ENCODE peak calls at places on chromosome 13, in four cellular contexts. One of them, this sample, is unnamed. For H3K79me2, the result is how much of the 10 kb centered on the place peaks cover.

GRCh38 chr13:35760678-35761308 is 284.3 kb upstream of the MAB21L1 start:
- DNase-seq in trophoblast cell: peak
- DNase-seq in H9: no peak
- DNase-seq in H1: no peak
- DNase-seq in this sample: peak

GRCh38 chr13:35838356-35838755 is 292.8 kb downstream of the DCLK1 start:
- DNase-seq in H1: no peak
- DNase-seq in H9: no peak
- DNase-seq in trophoblast cell: peak
- DNase-seq in this sample: no peak

GRCh38 chr13:94050039-94050438 is 429.4 kb downstream of the DCT start:
- DNase-seq in H9: no peak
- DNase-seq in trophoblast cell: no peak
- DNase-seq in H1: no peak
- DNase-seq in this sample: no peak

GRCh38 chr13:53131361-53131760 is 102.7 kb downstream of the OLFM4 start:
- DNase-seq in H1: no peak
- DNase-seq in trophoblast cell: no peak
- DNase-seq in H9: no peak
- DNase-seq in this sample: no peak

GRCh38 chr13:47865883-47866282 is 135.2 kb downstream of the SUCLA2 start:
- DNase-seq in H9: no peak
- DNase-seq in trophoblast cell: no peak
- DNase-seq in H1: no peak
- DNase-seq in this sample: no peak

GRCh38 chr13:32409561-32410440 is 18.1 kb downstream of the N4BP2L1 start:
- DNase-seq in H9: peak
- DNase-seq in trophoblast cell: no peak
- DNase-seq in H1: peak
- DNase-seq in this sample: peak

GRCh38 chr13:87084192-87084591 is 587.0 kb upstream of the SLITRK5 start:
- DNase-seq in trophoblast cell: no peak
- DNase-seq in H9: no peak
- DNase-seq in H1: no peak
- DNase-seq in this sample: peak

GRCh38 chr13:97346561-97347254 is 87.3 kb upstream of the RAP2A start:
- DNase-seq in H9: no peak
- DNase-seq in H1: no peak
- DNase-seq in trophoblast cell: no peak
- DNase-seq in this sample: no peak

GRCh38 chr13:94188173-94188869 is 291.2 kb downstream of the DCT start:
- DNase-seq in H9: peak
- DNase-seq in H1: no peak
- DNase-seq in trophoblast cell: no peak
- DNase-seq in this sample: no peak

GRCh38 chr13:49108204-49108603 is 111.9 kb upstream of the MLNR start:
- DNase-seq in H9: no peak
- DNase-seq in H1: no peak
- DNase-seq in trophoblast cell: no peak
- DNase-seq in this sample: no peak

GRCh38 chr13:29888306-29888705 is 37.9 kb upstream of the UBL3 start:
- DNase-seq in H1: no peak
- DNase-seq in H9: no peak
- DNase-seq in trophoblast cell: no peak
- DNase-seq in this sample: no peak

GRCh38 chr13:42807236-42807635 is 25.9 kb downstream of the FAM216B start:
- DNase-seq in H1: no peak
- DNase-seq in H9: no peak
- DNase-seq in trophoblast cell: no peak
- DNase-seq in this sample: no peak
- H3K18ac ChIP-seq in H1: no peak
- H3K18ac ChIP-seq in H9: no peak
- H3K18ac ChIP-seq in trophoblast cell: no peak
- H3K18ac ChIP-seq in this sample: no peak

GRCh38 chr13:40570930-40571329 is 95.5 kb downstream of the FOXO1 start:
- DNase-seq in H9: no peak
- DNase-seq in trophoblast cell: no peak
- DNase-seq in H1: no peak
- DNase-seq in this sample: no peak

GRCh38 chr13:40568672-40569350 is 97.6 kb downstream of the FOXO1 start:
- DNase-seq in H1: no peak
- DNase-seq in H9: no peak
- DNase-seq in trophoblast cell: no peak
- DNase-seq in this sample: no peak

GRCh38 chr13:40576369-40576768 is 90.1 kb downstream of the FOXO1 start:
- DNase-seq in H9: no peak
- DNase-seq in trophoblast cell: no peak
- DNase-seq in H1: no peak
- DNase-seq in this sample: no peak

GRCh38 chr13:40571338-40571737 is 95.1 kb downstream of the FOXO1 start:
- DNase-seq in H9: no peak
- DNase-seq in H1: no peak
- DNase-seq in trophoblast cell: no peak
- DNase-seq in this sample: no peak

GRCh38 chr13:40572961-40573360 is 93.5 kb downstream of the FOXO1 start:
- DNase-seq in H9: no peak
- DNase-seq in trophoblast cell: no peak
- DNase-seq in H1: no peak
- DNase-seq in this sample: no peak
- H3K79me2 ChIP-seq in H9: under half
- H3K79me2 ChIP-seq in trophoblast cell: under half
- H3K79me2 ChIP-seq in H1: half or more
- H3K79me2 ChIP-seq in this sample: half or more

GRCh38 chr13:73096173-73097117 is 37.6 kb downstream of the KLF5 start:
- DNase-seq in trophoblast cell: peak
- DNase-seq in H1: no peak
- DNase-seq in H9: no peak
- DNase-seq in this sample: peak
- H3K18ac ChIP-seq in trophoblast cell: no peak
- H3K18ac ChIP-seq in H1: no peak
- H3K18ac ChIP-seq in H9: no peak
- H3K18ac ChIP-seq in this sample: no peak

GRCh38 chr13:110326263-110326904 is 19.3 kb downstream of the COL4A2 start:
- DNase-seq in trophoblast cell: no peak
- DNase-seq in H9: no peak
- DNase-seq in H1: no peak
- DNase-seq in this sample: no peak
- H3K79me2 ChIP-seq in trophoblast cell: under half
- H3K79me2 ChIP-seq in H9: under half
- H3K79me2 ChIP-seq in H1: under half
- H3K79me2 ChIP-seq in this sample: under half

DNA sequence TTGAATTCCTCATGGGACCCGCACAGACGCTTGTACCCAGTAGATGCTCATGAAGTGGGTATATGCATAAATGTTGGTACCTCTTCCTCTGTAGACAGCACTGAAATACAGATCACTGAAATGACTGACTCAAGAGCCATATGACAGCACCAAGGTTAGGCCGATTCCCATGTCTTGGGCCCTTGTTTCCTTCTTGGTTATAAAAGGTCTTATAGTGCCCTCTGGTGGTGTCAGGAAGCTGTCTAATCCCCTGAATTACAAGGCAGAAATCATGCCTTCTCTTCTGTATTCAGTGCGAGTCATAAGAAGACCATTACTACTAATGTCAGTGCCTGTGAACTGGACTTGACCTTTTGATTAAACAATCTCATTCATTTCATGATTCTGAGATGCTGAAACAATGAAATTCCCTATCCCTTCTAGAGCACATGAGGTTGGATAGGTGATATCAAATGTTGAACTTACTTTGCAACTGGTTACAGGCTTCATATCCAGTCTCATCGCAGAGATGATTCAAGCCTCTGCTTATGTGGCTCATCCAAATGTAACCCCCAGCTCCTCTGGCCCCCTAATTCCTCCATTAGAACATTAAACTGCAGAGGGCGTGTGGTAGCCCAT is 59.7 kb downstream of the SPATA13 start:
- DNase-seq in H9: peak
- DNase-seq in trophoblast cell: peak
- DNase-seq in H1: no peak
- DNase-seq in this sample: peak
- H3K18ac ChIP-seq in H9: no peak
- H3K18ac ChIP-seq in trophoblast cell: no peak
- H3K18ac ChIP-seq in H1: no peak
- H3K18ac ChIP-seq in this sample: no peak

DNA sequence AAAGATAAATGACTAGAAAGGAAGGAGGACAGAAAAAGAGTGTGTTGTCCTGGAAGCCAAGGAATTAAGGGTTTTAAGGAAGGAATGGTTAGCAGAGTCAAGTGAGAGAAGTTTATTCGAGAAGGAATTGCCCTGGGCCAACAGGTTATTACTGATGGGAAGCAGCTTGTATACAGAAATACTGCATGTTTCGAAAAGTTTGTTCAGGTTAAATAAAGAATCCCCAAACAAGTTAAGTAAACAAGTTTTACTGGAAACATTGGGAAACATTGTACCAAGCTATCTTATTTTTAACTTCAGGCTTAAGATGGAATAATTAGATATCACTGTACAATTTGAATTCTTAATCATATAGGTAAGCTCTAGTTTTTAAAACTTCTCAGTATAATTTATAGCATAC is 28.2 kb upstream of the FBXL3 start:
- DNase-seq in H9: no peak
- DNase-seq in trophoblast cell: no peak
- DNase-seq in H1: no peak
- DNase-seq in this sample: no peak
- H3K79me2 ChIP-seq in H9: under half
- H3K79me2 ChIP-seq in trophoblast cell: under half
- H3K79me2 ChIP-seq in H1: under half
- H3K79me2 ChIP-seq in this sample: under half

This sample was measured in mesendoderm.